ENCODE peak calls at places on chromosome 6, in eight cellular contexts. One of them, this sample, is unnamed.

GRCh38 chr6:51398064-51398740 is 579.5 kb downstream of the TFAP2B start:
- DNase-seq in IMR-90: no peak
- DNase-seq in tibial artery: no peak
- DNase-seq in astrocyte: peak; percentile 9
- DNase-seq in heart left ventricle: no peak
- DNase-seq in uterus: no peak
- DNase-seq in ascending aorta: no peak
- DNase-seq in endodermal cell: peak; percentile 47
- DNase-seq in this sample: no peak

GRCh38 chr6:4396032-4396431 is 260.7 kb upstream of the ECI2 start:
- DNase-seq in IMR-90: peak; percentile 35
- DNase-seq in ascending aorta: no peak
- DNase-seq in uterus: no peak
- DNase-seq in astrocyte: no peak
- DNase-seq in tibial artery: no peak
- DNase-seq in endodermal cell: no peak
- DNase-seq in heart left ventricle: no peak
- DNase-seq in this sample: no peak

GRCh38 chr6:152232494-152233151 is 404.5 kb downstream of the SYNE1 start:
- DNase-seq in astrocyte: peak; percentile 70
- DNase-seq in endodermal cell: no peak
- DNase-seq in uterus: no peak
- DNase-seq in IMR-90: peak; percentile 67
- DNase-seq in ascending aorta: no peak
- DNase-seq in tibial artery: no peak
- DNase-seq in heart left ventricle: no peak
- DNase-seq in this sample: peak; percentile 97

GRCh38 chr6:135812085-135812526 is 39.4 kb upstream of the PDE7B start:
- DNase-seq in astrocyte: peak; percentile 56
- DNase-seq in ascending aorta: no peak
- DNase-seq in IMR-90: peak; percentile 24
- DNase-seq in endodermal cell: no peak
- DNase-seq in tibial artery: peak; percentile 72
- DNase-seq in uterus: no peak
- DNase-seq in heart left ventricle: peak; percentile 9
- DNase-seq in this sample: peak; percentile 81

GRCh38 chr6:48611332-48611731 is 500.3 kb upstream of the PTCHD4 start:
- DNase-seq in IMR-90: peak; percentile 46
- DNase-seq in uterus: no peak
- DNase-seq in ascending aorta: no peak
- DNase-seq in endodermal cell: no peak
- DNase-seq in tibial artery: no peak
- DNase-seq in heart left ventricle: no peak
- DNase-seq in astrocyte: peak; percentile 71
- DNase-seq in this sample: no peak

GRCh38 chr6:150366118-150366778 is 2.6 kb upstream of the IYD start:
- DNase-seq in uterus: no peak
- DNase-seq in endodermal cell: no peak
- DNase-seq in IMR-90: no peak
- DNase-seq in ascending aorta: no peak
- DNase-seq in tibial artery: no peak
- DNase-seq in astrocyte: no peak
- DNase-seq in heart left ventricle: no peak
- DNase-seq in this sample: no peak

GRCh38 chr6:39938773-39939381 is 4.6 kb upstream of the MOCS1 start:
- DNase-seq in tibial artery: no peak
- DNase-seq in ascending aorta: no peak
- DNase-seq in heart left ventricle: no peak
- DNase-seq in IMR-90: no peak
- DNase-seq in endodermal cell: peak; percentile 56
- DNase-seq in uterus: no peak
- DNase-seq in astrocyte: no peak
- DNase-seq in this sample: no peak

GRCh38 chr6:131443514-131443913 is 129.5 kb upstream of the ARG1 start:
- DNase-seq in ascending aorta: no peak
- DNase-seq in endodermal cell: no peak
- DNase-seq in tibial artery: no peak
- DNase-seq in uterus: no peak
- DNase-seq in IMR-90: no peak
- DNase-seq in heart left ventricle: no peak
- DNase-seq in astrocyte: no peak
- DNase-seq in this sample: no peak

GRCh38 chr6:109056661-109057060 is 38.0 kb downstream of the SESN1 start:
- DNase-seq in ascending aorta: no peak
- DNase-seq in IMR-90: no peak
- DNase-seq in tibial artery: no peak
- DNase-seq in endodermal cell: no peak
- DNase-seq in uterus: no peak
- DNase-seq in heart left ventricle: no peak
- DNase-seq in astrocyte: no peak
- DNase-seq in this sample: no peak

GRCh38 chr6:116512709-116513108 is 1.3 kb downstream of the CALHM5 start:
- DNase-seq in astrocyte: no peak
- DNase-seq in endodermal cell: no peak
- DNase-seq in heart left ventricle: no peak
- DNase-seq in uterus: no peak
- DNase-seq in ascending aorta: no peak
- DNase-seq in tibial artery: no peak
- DNase-seq in IMR-90: no peak
- DNase-seq in this sample: no peak

GRCh38 chr6:130681028-130681427 is 146.2 kb upstream of the SMLR1 start:
- DNase-seq in endodermal cell: no peak
- DNase-seq in tibial artery: no peak
- DNase-seq in IMR-90: peak; percentile 65
- DNase-seq in uterus: no peak
- DNase-seq in astrocyte: peak; percentile 69
- DNase-seq in heart left ventricle: no peak
- DNase-seq in ascending aorta: no peak
- DNase-seq in this sample: peak; percentile 86

GRCh38 chr6:39088331-39088730 is 26.7 kb downstream of the SAYSD1 start:
- DNase-seq in ascending aorta: peak; percentile 23
- DNase-seq in uterus: no peak
- DNase-seq in IMR-90: peak; percentile 68
- DNase-seq in astrocyte: peak; percentile 41
- DNase-seq in endodermal cell: peak; percentile 91
- DNase-seq in tibial artery: no peak
- DNase-seq in heart left ventricle: peak; percentile 52
- DNase-seq in this sample: peak; percentile 54

GRCh38 chr6:3813150-3813780 is 35.9 kb upstream of the FAM50B start:
- DNase-seq in heart left ventricle: peak; percentile 86
- DNase-seq in ascending aorta: peak; percentile 51
- DNase-seq in IMR-90: peak; percentile 56
- DNase-seq in uterus: peak; percentile 69
- DNase-seq in endodermal cell: no peak
- DNase-seq in astrocyte: no peak
- DNase-seq in tibial artery: peak; percentile 85
- DNase-seq in this sample: peak; percentile 41

GRCh38 chr6:100924574-100924973 is 43.4 kb upstream of the ASCC3 start:
- DNase-seq in IMR-90: no peak
- DNase-seq in astrocyte: no peak
- DNase-seq in endodermal cell: no peak
- DNase-seq in tibial artery: no peak
- DNase-seq in uterus: no peak
- DNase-seq in ascending aorta: no peak
- DNase-seq in heart left ventricle: no peak
- DNase-seq in this sample: peak; percentile 53

GRCh38 chr6:36786055-36786675 is 53.1 kb downstream of the CPNE5 start:
- DNase-seq in astrocyte: peak; percentile 8
- DNase-seq in uterus: no peak
- DNase-seq in heart left ventricle: no peak
- DNase-seq in endodermal cell: peak; percentile 77
- DNase-seq in IMR-90: peak; percentile 4
- DNase-seq in tibial artery: no peak
- DNase-seq in ascending aorta: no peak
- DNase-seq in this sample: peak; percentile 19

GRCh38 chr6:26660096-26660425 is 515 bp upstream of the ZNF322 start:
- DNase-seq in tibial artery: no peak
- DNase-seq in endodermal cell: no peak
- DNase-seq in ascending aorta: no peak
- DNase-seq in uterus: no peak
- DNase-seq in heart left ventricle: no peak
- DNase-seq in IMR-90: peak; percentile 33
- DNase-seq in astrocyte: peak; percentile 26
- DNase-seq in this sample: no peak

GRCh38 chr6:21438237-21438985 is 155.1 kb upstream of the SOX4 start:
- DNase-seq in ascending aorta: no peak
- DNase-seq in tibial artery: no peak
- DNase-seq in heart left ventricle: no peak
- DNase-seq in uterus: no peak
- DNase-seq in astrocyte: peak; percentile 55
- DNase-seq in IMR-90: no peak
- DNase-seq in endodermal cell: no peak
- DNase-seq in this sample: no peak

GRCh38 chr6:139369568-139370046 is 4.8 kb downstream of the CITED2 start:
- DNase-seq in astrocyte: peak; percentile 63
- DNase-seq in ascending aorta: no peak
- DNase-seq in IMR-90: peak; percentile 80
- DNase-seq in heart left ventricle: no peak
- DNase-seq in uterus: no peak
- DNase-seq in endodermal cell: peak; percentile 50
- DNase-seq in tibial artery: no peak
- DNase-seq in this sample: peak; percentile 99

GRCh38 chr6:33162471-33162870 is 29.8 kb downstream of the COL11A2 start:
- DNase-seq in IMR-90: no peak
- DNase-seq in ascending aorta: no peak
- DNase-seq in tibial artery: no peak
- DNase-seq in endodermal cell: peak; percentile 31
- DNase-seq in astrocyte: no peak
- DNase-seq in uterus: no peak
- DNase-seq in heart left ventricle: no peak
- DNase-seq in this sample: no peak

GRCh38 chr6:136822051-136822378 is 377 bp upstream of the PEX7 start:
- DNase-seq in heart left ventricle: no peak
- DNase-seq in astrocyte: peak; percentile 74
- DNase-seq in endodermal cell: no peak
- DNase-seq in IMR-90: peak; percentile 62
- DNase-seq in ascending aorta: no peak
- DNase-seq in uterus: peak; percentile 23
- DNase-seq in tibial artery: no peak
- DNase-seq in this sample: peak; percentile 54

GRCh38 chr6:141641406-141641805 is 491.3 kb upstream of the GJE1 start:
- DNase-seq in tibial artery: no peak
- DNase-seq in ascending aorta: no peak
- DNase-seq in uterus: no peak
- DNase-seq in IMR-90: no peak
- DNase-seq in heart left ventricle: no peak
- DNase-seq in astrocyte: no peak
- DNase-seq in endodermal cell: no peak
- DNase-seq in this sample: no peak
- TF ChIP-seq CTCF in tibial artery: no peak
- TF ChIP-seq CTCF in ascending aorta: no peak
- TF ChIP-seq CTCF in uterus: no peak
- TF ChIP-seq CTCF in IMR-90: peak; percentile 32
- TF ChIP-seq CTCF in heart left ventricle: no peak
- TF ChIP-seq CTCF in astrocyte: no peak
- TF ChIP-seq CTCF in endodermal cell: no peak
- TF ChIP-seq CTCF in this sample: no peak

GRCh38 chr6:23348185-23348584 is 777.8 kb upstream of the NRSN1 start:
- DNase-seq in IMR-90: no peak
- DNase-seq in tibial artery: no peak
- DNase-seq in heart left ventricle: no peak
- DNase-seq in astrocyte: no peak
- DNase-seq in uterus: no peak
- DNase-seq in ascending aorta: no peak
- DNase-seq in endodermal cell: no peak
- DNase-seq in this sample: no peak

GRCh38 chr6:23349521-23350147 is 776.4 kb upstream of the NRSN1 start:
- DNase-seq in tibial artery: no peak
- DNase-seq in astrocyte: peak; percentile 84
- DNase-seq in heart left ventricle: no peak
- DNase-seq in IMR-90: peak; percentile 96
- DNase-seq in uterus: no peak
- DNase-seq in ascending aorta: no peak
- DNase-seq in endodermal cell: no peak
- DNase-seq in this sample: peak; percentile 45

GRCh38 chr6:23354004-23354403 is 772.0 kb upstream of the NRSN1 start:
- DNase-seq in uterus: no peak
- DNase-seq in IMR-90: no peak
- DNase-seq in endodermal cell: no peak
- DNase-seq in heart left ventricle: no peak
- DNase-seq in tibial artery: no peak
- DNase-seq in astrocyte: no peak
- DNase-seq in ascending aorta: no peak
- DNase-seq in this sample: no peak

DNA sequence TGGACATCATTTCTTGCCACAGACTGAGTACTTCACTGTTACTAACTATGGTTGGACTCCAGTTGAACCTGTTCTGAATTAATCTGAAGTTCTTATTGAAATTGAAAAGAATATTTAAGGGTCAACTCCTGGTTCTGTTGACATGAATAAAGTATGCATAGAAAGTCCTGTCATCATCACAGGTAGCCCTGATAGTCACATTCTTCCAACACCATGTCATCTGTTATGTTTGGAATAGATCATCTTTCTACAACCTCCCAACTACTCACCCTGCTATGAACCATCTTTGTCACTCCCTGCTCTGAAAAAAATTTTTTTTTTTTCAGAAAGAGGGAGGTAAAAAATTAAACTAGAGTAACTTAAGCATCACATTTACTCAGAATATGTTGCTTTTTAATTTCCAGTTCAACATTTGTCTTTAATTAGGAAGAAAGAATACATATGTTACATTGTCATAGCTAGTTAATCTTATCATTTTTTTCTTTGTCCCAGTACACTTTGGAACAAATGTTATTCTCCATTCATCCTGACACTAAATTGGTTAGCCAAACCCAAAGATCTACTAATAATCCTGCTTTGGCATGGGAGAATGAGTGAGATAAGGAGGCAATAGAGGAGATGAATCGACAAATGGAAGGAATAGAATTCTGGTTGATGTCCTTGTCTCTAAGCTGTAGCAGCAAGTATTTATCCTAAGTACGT is 775.1 kb upstream of the NRSN1 start:
- DNase-seq in endodermal cell: no peak
- DNase-seq in astrocyte: no peak
- DNase-seq in tibial artery: no peak
- DNase-seq in uterus: no peak
- DNase-seq in ascending aorta: no peak
- DNase-seq in IMR-90: no peak
- DNase-seq in heart left ventricle: no peak
- DNase-seq in this sample: no peak
- TF ChIP-seq CTCF in endodermal cell: no peak
- TF ChIP-seq CTCF in astrocyte: no peak
- TF ChIP-seq CTCF in tibial artery: no peak
- TF ChIP-seq CTCF in uterus: no peak
- TF ChIP-seq CTCF in ascending aorta: no peak
- TF ChIP-seq CTCF in IMR-90: no peak
- TF ChIP-seq CTCF in heart left ventricle: no peak
- TF ChIP-seq CTCF in this sample: no peak

GRCh38 chr6:137975058-137975940 is 108.2 kb downstream of the TNFAIP3 start:
- DNase-seq in uterus: no peak
- DNase-seq in endodermal cell: no peak
- DNase-seq in astrocyte: no peak
- DNase-seq in IMR-90: peak; percentile 22
- DNase-seq in tibial artery: no peak
- DNase-seq in ascending aorta: no peak
- DNase-seq in heart left ventricle: no peak
- DNase-seq in this sample: peak; percentile 18
- TF ChIP-seq CTCF in uterus: no peak
- TF ChIP-seq CTCF in endodermal cell: peak; percentile 37
- TF ChIP-seq CTCF in astrocyte: peak; percentile 38
- TF ChIP-seq CTCF in IMR-90: peak; percentile 47
- TF ChIP-seq CTCF in tibial artery: peak; percentile 15
- TF ChIP-seq CTCF in ascending aorta: no peak
- TF ChIP-seq CTCF in heart left ventricle: no peak
- TF ChIP-seq CTCF in this sample: peak; percentile 18

GRCh38 chr6:1498491-1499113 is 109.2 kb downstream of the FOXF2 start:
- DNase-seq in ascending aorta: no peak
- DNase-seq in tibial artery: no peak
- DNase-seq in endodermal cell: no peak
- DNase-seq in uterus: no peak
- DNase-seq in astrocyte: no peak
- DNase-seq in heart left ventricle: no peak
- DNase-seq in IMR-90: peak; percentile 38
- DNase-seq in this sample: no peak
- TF ChIP-seq CTCF in ascending aorta: no peak
- TF ChIP-seq CTCF in tibial artery: no peak
- TF ChIP-seq CTCF in endodermal cell: peak; percentile 56
- TF ChIP-seq CTCF in uterus: no peak
- TF ChIP-seq CTCF in astrocyte: no peak
- TF ChIP-seq CTCF in heart left ventricle: no peak
- TF ChIP-seq CTCF in IMR-90: no peak
- TF ChIP-seq CTCF in this sample: no peak

This sample was measured in fibroblast of villous mesenchyme.